ENCODE peak calls at places on chromosomes 7 and 10, in nine cellular contexts. B is ovary; F is WTC11; N is fibroblast of mammary gland; G is iPS-NIHi11; A is CD4-positive, CD25-positive, alpha-beta regulatory T cell; L is endodermal cell; W is GM23248; Y is astrocyte of the cerebellum. T is an unnamed sample.

GRCh38 chr7:130831817-130832481 is 97.9 kb upstream of the KLF14 start:
- DNase-seq in B (no peak), F (no peak), N (peak; percentile 75), G (peak; percentile 59), A (peak; percentile 30), L (no peak), W (peak; percentile 67), Y (peak; percentile 38), T (no peak)

GRCh38 chr7:98774893-98775292 is 94.9 kb downstream of the TMEM130 start:
- DNase-seq in B (no peak), F (no peak), N (no peak), G (no peak), A (no peak), L (no peak), W (no peak), Y (no peak), T (no peak)

GRCh38 chr7:1087952-1088920 is at the start of gene GPER1:
- DNase-seq in B (peak; percentile 68), F (peak; percentile 26), N (no peak), G (peak; percentile 88), A (no peak), L (peak; percentile 83), W (peak; percentile 83), Y (no peak), T (no peak)

GRCh38 chr7:81957517-81957916 is 187.7 kb upstream of the HGF start:
- DNase-seq in B (no peak), F (no peak), N (no peak), G (no peak), A (no peak), L (no peak), W (no peak), Y (no peak), T (no peak)

GRCh38 chr10:76779163-76779820 is 858.3 kb downstream of the KCNMA1 start:
- DNase-seq in B (no peak), F (peak; percentile 17), N (peak; percentile 26), G (peak; percentile 48), A (no peak), L (peak; percentile 70), W (peak; percentile 91), Y (peak; percentile 87), T (peak; percentile 55)

GRCh38 chr10:70967591-70968588 is 79.5 kb upstream of the PCBD1 start:
- DNase-seq in B (no peak), F (peak; percentile 22), N (peak; percentile 21), G (peak; percentile 51), A (no peak), L (no peak), W (peak; percentile 19), Y (no peak), T (no peak)

GRCh38 chr7:7274782-7275181 is 92.4 kb downstream of the C1GALT1 start:
- DNase-seq in B (no peak), F (no peak), N (peak; percentile 53), G (peak; percentile 43), A (no peak), L (no peak), W (peak; percentile 70), Y (no peak), T (no peak)

GRCh38 chr10:1187151-1187854 is 131.1 kb downstream of the WDR37 start:
- DNase-seq in B (no peak), F (peak; percentile 8), N (no peak), G (no peak), A (no peak), L (no peak), W (no peak), Y (no peak), T (no peak)

GRCh38 chr10:34537629-34538231 is 277.4 kb downstream of the PARD3 start:
- DNase-seq in B (no peak), F (no peak), N (no peak), G (no peak), A (no peak), L (no peak), W (no peak), Y (no peak), T (no peak)

GRCh38 chr10:100043344-100043743 is 33.6 kb upstream of the DNMBP start:
- DNase-seq in B (no peak), F (no peak), N (no peak), G (no peak), A (no peak), L (no peak), W (peak; percentile 36), Y (no peak), T (no peak)

GRCh38 chr10:130009228-130009627 is 45.2 kb upstream of the EBF3 start:
- DNase-seq in B (no peak), F (no peak), N (no peak), G (no peak), A (no peak), L (no peak), W (no peak), Y (no peak), T (no peak)

GRCh38 chr7:105336009-105336408 is 52.7 kb downstream of the SRPK2 start:
- DNase-seq in B (no peak), F (no peak), N (peak; percentile 30), G (no peak), A (peak; percentile 37), L (no peak), W (peak; percentile 25), Y (no peak), T (no peak)

GRCh38 chr10:520402-520787 is 169.1 kb downstream of the DIP2C start:
- DNase-seq in B (no peak), F (no peak), N (peak; percentile 60), G (no peak), A (no peak), L (no peak), W (peak; percentile 64), Y (no peak), T (no peak)

GRCh38 chr10:87700031-87700796 is 40.5 kb downstream of the PAPSS2 start:
- DNase-seq in B (no peak), F (no peak), N (peak; percentile 71), G (no peak), A (no peak), L (no peak), W (peak; percentile 86), Y (peak; percentile 20), T (no peak)

GRCh38 chr7:32519763-32520162 is 24.5 kb downstream of the AVL9 start:
- DNase-seq in B (no peak), F (no peak), N (no peak), G (no peak), A (no peak), L (no peak), W (no peak), Y (no peak), T (no peak)

GRCh38 chr7:20797174-20798080 is 10.7 kb upstream of the SP8 start:
- DNase-seq in B (no peak), F (peak; percentile 71), N (no peak), G (no peak), A (no peak), L (peak; percentile 89), W (no peak), Y (no peak), T (peak; percentile 9)

GRCh38 chr7:148944935-148945934 is 61.1 kb upstream of the EZH2 start:
- DNase-seq in B (no peak), F (no peak), N (peak; percentile 64), G (no peak), A (no peak), L (no peak), W (peak; percentile 78), Y (no peak), T (no peak)

GRCh38 chr7:108007280-108007679 is 4.3 kb upstream of the LAMB1 start:
- DNase-seq in B (no peak), F (no peak), N (no peak), G (no peak), A (no peak), L (no peak), W (no peak), Y (no peak), T (no peak)

GRCh38 chr10:132665946-132666732 is 119.8 kb downstream of the NKX6-2 start:
- DNase-seq in B (peak; percentile 3), F (no peak), N (peak; percentile 96), G (no peak), A (no peak), L (no peak), W (peak; percentile 95), Y (peak; percentile 20), T (peak; percentile 83)

GRCh38 chr10:99590799-99591198 is 29.4 kb downstream of the SLC25A28 start:
- DNase-seq in B (no peak), F (no peak), N (no peak), G (no peak), A (no peak), L (no peak), W (no peak), Y (no peak), T (no peak)

GRCh38 chr10:43384252-43385221 is 13.1 kb downstream of the FXYD4 start:
- DNase-seq in B (no peak), F (no peak), N (no peak), G (no peak), A (no peak), L (no peak), W (no peak), Y (no peak), T (no peak)

GRCh38 chr10:32153931-32154330 is 97.7 kb upstream of the KIF5B start:
- DNase-seq in B (no peak), F (no peak), N (peak; percentile 29), G (no peak), A (no peak), L (no peak), W (no peak), Y (no peak), T (no peak)

GRCh38 chr7:27651702-27652101 is 11.0 kb downstream of the HIBADH start:
- DNase-seq in B (no peak), F (no peak), N (no peak), G (no peak), A (no peak), L (no peak), W (no peak), Y (no peak), T (peak; percentile 33)

GRCh38 chr10:47013469-47014169 is 102.4 kb downstream of the PTPN20 start:
- DNase-seq in B (no peak), F (peak; percentile 53), N (no peak), G (no peak), A (no peak), L (peak; percentile 82), W (peak; percentile 77), Y (no peak), T (no peak)

GRCh38 chr10:64261676-64262075 is 740.5 kb downstream of the REEP3 start:
- DNase-seq in B (no peak), F (no peak), N (no peak), G (no peak), A (no peak), L (no peak), W (no peak), Y (no peak), T (no peak)

GRCh38 chr7:28369523-28369922 is 42.8 kb upstream of the CREB5 start:
- DNase-seq in B (no peak), F (no peak), N (no peak), G (no peak), A (no peak), L (no peak), W (no peak), Y (no peak), T (no peak)

GRCh38 chr10:61890430-61890829 is 11.1 kb upstream of the ARID5B start:
- DNase-seq in B (no peak), F (no peak), N (no peak), G (no peak), A (no peak), L (no peak), W (peak; percentile 43), Y (no peak), T (no peak)

GRCh38 chr10:6114758-6115410 is 26.1 kb downstream of the RBM17 start:
- DNase-seq in B (no peak), F (no peak), N (peak; percentile 93), G (no peak), A (no peak), L (no peak), W (peak; percentile 87), Y (no peak), T (peak; percentile 61)

GRCh38 chr7:33773053-33773452 is 132.3 kb upstream of the BMPER start:
- DNase-seq in B (no peak), F (no peak), N (peak; percentile 93), G (no peak), A (no peak), L (no peak), W (peak; percentile 88), Y (peak; percentile 60), T (no peak)

GRCh38 chr7:46198691-46199090 is 277.6 kb upstream of the IGFBP3 start:
- DNase-seq in B (no peak), F (no peak), N (no peak), G (no peak), A (no peak), L (no peak), W (no peak), Y (no peak), T (no peak)

GRCh38 chr7:140653319-140654108 is 12.9 kb upstream of the DENND2A start:
- DNase-seq in B (peak; percentile 70), F (peak; percentile 66), N (peak; percentile 77), G (peak; percentile 83), A (peak; percentile 38), L (peak; percentile 90), W (peak; percentile 82), Y (peak; percentile 70), T (peak; percentile 74)